ENCODE peak calls at places on chromosome 1, in five cellular contexts. One of them, this sample, is unnamed.

GRCh38 chr1:21563971-21564370 is 54.7 kb downstream of the ALPL start:
- DNase-seq in right cardiac atrium: peak; percentile 30
- DNase-seq in ovary: no peak
- DNase-seq in cardiac muscle cell: no peak
- DNase-seq in A673: no peak
- DNase-seq in this sample: no peak

GRCh38 chr1:41508290-41508689 is 23.8 kb upstream of the EDN2 start:
- DNase-seq in A673: no peak
- DNase-seq in right cardiac atrium: no peak
- DNase-seq in ovary: no peak
- DNase-seq in cardiac muscle cell: no peak
- DNase-seq in this sample: no peak

GRCh38 chr1:11938722-11939526 is 4.4 kb downstream of the PLOD1 start:
- DNase-seq in ovary: no peak
- DNase-seq in cardiac muscle cell: no peak
- DNase-seq in A673: no peak
- DNase-seq in right cardiac atrium: peak; percentile 88
- DNase-seq in this sample: no peak

GRCh38 chr1:89959070-89959654 is 35.7 kb upstream of the ZNF326 start:
- DNase-seq in ovary: no peak
- DNase-seq in cardiac muscle cell: no peak
- DNase-seq in right cardiac atrium: no peak
- DNase-seq in A673: no peak
- DNase-seq in this sample: no peak

GRCh38 chr1:76352741-76353435 is 278.3 kb downstream of the ST6GALNAC3 start:
- DNase-seq in ovary: no peak
- DNase-seq in cardiac muscle cell: no peak
- DNase-seq in right cardiac atrium: no peak
- DNase-seq in A673: no peak
- DNase-seq in this sample: no peak

GRCh38 chr1:23916209-23917131 is 3.3 kb upstream of the CNR2 start:
- DNase-seq in A673: peak; percentile 86
- DNase-seq in right cardiac atrium: peak; percentile 79
- DNase-seq in cardiac muscle cell: peak; percentile 79
- DNase-seq in ovary: peak; percentile 61
- DNase-seq in this sample: peak; percentile 74

GRCh38 chr1:166127003-166127402 is 39.8 kb downstream of the FAM78B start:
- DNase-seq in right cardiac atrium: no peak
- DNase-seq in cardiac muscle cell: no peak
- DNase-seq in A673: no peak
- DNase-seq in ovary: no peak
- DNase-seq in this sample: no peak

GRCh38 chr1:232630047-232630893 is at the start of gene SIPA1L2:
- DNase-seq in A673: peak; percentile 95
- DNase-seq in cardiac muscle cell: peak; percentile 97
- DNase-seq in ovary: peak; percentile 96
- DNase-seq in right cardiac atrium: peak; percentile 98
- DNase-seq in this sample: no peak

GRCh38 chr1:233412812-233413211 is 85.3 kb downstream of the MAP3K21 start:
- DNase-seq in right cardiac atrium: no peak
- DNase-seq in cardiac muscle cell: no peak
- DNase-seq in ovary: no peak
- DNase-seq in A673: no peak
- DNase-seq in this sample: no peak

GRCh38 chr1:61120307-61120840 is 38.0 kb downstream of the NFIA start:
- DNase-seq in A673: no peak
- DNase-seq in right cardiac atrium: no peak
- DNase-seq in ovary: no peak
- DNase-seq in cardiac muscle cell: no peak
- DNase-seq in this sample: no peak

GRCh38 chr1:211382714-211383480 is 56.3 kb downstream of the TRAF5 start:
- DNase-seq in right cardiac atrium: peak; percentile 98
- DNase-seq in A673: peak; percentile 94
- DNase-seq in cardiac muscle cell: peak; percentile 97
- DNase-seq in ovary: peak; percentile 94
- DNase-seq in this sample: peak; percentile 78

GRCh38 chr1:98110674-98111073 is 189.8 kb upstream of the DPYD start:
- DNase-seq in cardiac muscle cell: no peak
- DNase-seq in A673: no peak
- DNase-seq in right cardiac atrium: no peak
- DNase-seq in ovary: no peak
- DNase-seq in this sample: no peak

GRCh38 chr1:18581420-18581880 is 49.2 kb upstream of the PAX7 start:
- DNase-seq in A673: peak; percentile 39
- DNase-seq in cardiac muscle cell: peak; percentile 70
- DNase-seq in ovary: no peak
- DNase-seq in right cardiac atrium: peak; percentile 60
- DNase-seq in this sample: no peak

GRCh38 chr1:2466834-2467554 is 9.1 kb upstream of the PLCH2 start:
- DNase-seq in right cardiac atrium: no peak
- DNase-seq in cardiac muscle cell: no peak
- DNase-seq in A673: no peak
- DNase-seq in ovary: no peak
- DNase-seq in this sample: no peak

GRCh38 chr1:226722240-226722900 is 16.7 kb downstream of the ITPKB start:
- DNase-seq in A673: no peak
- DNase-seq in cardiac muscle cell: no peak
- DNase-seq in ovary: no peak
- DNase-seq in right cardiac atrium: no peak
- DNase-seq in this sample: no peak

GRCh38 chr1:59678809-59679228 is 135.9 kb upstream of the HOOK1 start:
- DNase-seq in ovary: no peak
- DNase-seq in right cardiac atrium: no peak
- DNase-seq in A673: peak; percentile 62
- DNase-seq in cardiac muscle cell: peak; percentile 47
- DNase-seq in this sample: no peak

GRCh38 chr1:51990478-51990965 is at the start of gene RAB3B:
- DNase-seq in A673: peak; percentile 71
- DNase-seq in ovary: peak; percentile 79
- DNase-seq in cardiac muscle cell: peak; percentile 81
- DNase-seq in right cardiac atrium: peak; percentile 78
- DNase-seq in this sample: peak; percentile 83

GRCh38 chr1:151145158-151146071 is 1.0 kb downstream of the SEMA6C start:
- DNase-seq in A673: no peak
- DNase-seq in cardiac muscle cell: peak; percentile 35
- DNase-seq in right cardiac atrium: peak; percentile 73
- DNase-seq in ovary: peak; percentile 55
- DNase-seq in this sample: no peak

GRCh38 chr1:34131396-34132160 is 33.5 kb downstream of the CSMD2 start:
- DNase-seq in ovary: no peak
- DNase-seq in right cardiac atrium: no peak
- DNase-seq in cardiac muscle cell: no peak
- DNase-seq in A673: no peak
- DNase-seq in this sample: no peak

GRCh38 chr1:205072881-205073280 is 11.4 kb downstream of the TMEM81 start:
- DNase-seq in right cardiac atrium: no peak
- DNase-seq in ovary: no peak
- DNase-seq in A673: no peak
- DNase-seq in cardiac muscle cell: no peak
- DNase-seq in this sample: no peak

GRCh38 chr1:210366767-210367166 is 38.1 kb downstream of the HHAT start:
- DNase-seq in right cardiac atrium: no peak
- DNase-seq in cardiac muscle cell: no peak
- DNase-seq in ovary: no peak
- DNase-seq in A673: no peak
- DNase-seq in this sample: no peak

GRCh38 chr1:67835663-67836452 is 2.6 kb upstream of the GNG12 start:
- DNase-seq in ovary: no peak
- DNase-seq in right cardiac atrium: no peak
- DNase-seq in A673: no peak
- DNase-seq in cardiac muscle cell: no peak
- DNase-seq in this sample: no peak

GRCh38 chr1:29050141-29050540 is 73.6 kb downstream of the TMEM200B start:
- DNase-seq in A673: no peak
- DNase-seq in ovary: no peak
- DNase-seq in right cardiac atrium: no peak
- DNase-seq in cardiac muscle cell: no peak
- DNase-seq in this sample: no peak

GRCh38 chr1:3924186-3924815 is 24.2 kb upstream of the C1orf174 start:
- DNase-seq in A673: no peak
- DNase-seq in right cardiac atrium: no peak
- DNase-seq in cardiac muscle cell: no peak
- DNase-seq in ovary: no peak
- DNase-seq in this sample: no peak
- H3K9me3 ChIP-seq in A673: no peaks in the 10 kb centered on the region
- H3K9me3 ChIP-seq in right cardiac atrium: no peaks in the 10 kb centered on the region
- H3K9me3 ChIP-seq in cardiac muscle cell: no peaks in the 10 kb centered on the region
- H3K9me3 ChIP-seq in ovary: no peaks in the 10 kb centered on the region
- H3K9me3 ChIP-seq in this sample: peaks cover 21% of the 10 kb centered on the region

GRCh38 chr1:235860829-235861228 is 5.9 kb downstream of the LYST start:
- DNase-seq in right cardiac atrium: no peak
- DNase-seq in ovary: no peak
- DNase-seq in cardiac muscle cell: no peak
- DNase-seq in A673: no peak
- DNase-seq in this sample: no peak
- H3K9me3 ChIP-seq in right cardiac atrium: no peaks in the 10 kb centered on the region
- H3K9me3 ChIP-seq in ovary: no peaks in the 10 kb centered on the region
- H3K9me3 ChIP-seq in cardiac muscle cell: no peaks in the 10 kb centered on the region
- H3K9me3 ChIP-seq in A673: no peaks in the 10 kb centered on the region
- H3K9me3 ChIP-seq in this sample: no peaks in the 10 kb centered on the region

DNA sequence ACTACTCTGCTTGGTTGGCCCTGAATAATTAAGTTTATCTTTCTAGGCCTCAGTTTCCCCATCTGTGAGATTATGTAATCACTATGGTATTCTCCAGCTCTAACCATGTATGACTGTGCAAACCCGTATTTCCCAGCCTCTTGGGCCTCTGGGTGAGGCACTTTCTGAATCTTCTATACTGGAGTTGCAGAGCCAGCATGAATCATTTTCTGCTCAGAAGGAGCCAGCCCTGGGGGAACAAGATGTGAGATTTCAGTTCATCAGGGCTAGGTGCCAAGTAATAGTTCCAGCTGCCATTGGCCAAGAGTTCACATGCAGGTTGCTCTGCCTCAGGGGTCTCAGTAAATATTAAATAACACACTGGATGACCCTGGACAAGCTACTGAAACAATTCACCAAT is 47.7 kb upstream of the USP24 start:
- DNase-seq in cardiac muscle cell: no peak
- DNase-seq in right cardiac atrium: no peak
- DNase-seq in A673: no peak
- DNase-seq in ovary: no peak
- DNase-seq in this sample: no peak
- H3K9me3 ChIP-seq in cardiac muscle cell: no peaks in the 10 kb centered on the region
- H3K9me3 ChIP-seq in right cardiac atrium: no peaks in the 10 kb centered on the region
- H3K9me3 ChIP-seq in A673: no peaks in the 10 kb centered on the region
- H3K9me3 ChIP-seq in ovary: no peaks in the 10 kb centered on the region
- H3K9me3 ChIP-seq in this sample: no peaks in the 10 kb centered on the region

GRCh38 chr1:4298333-4298732 is 356.1 kb upstream of the AJAP1 start:
- DNase-seq in A673: no peak
- DNase-seq in ovary: no peak
- DNase-seq in right cardiac atrium: no peak
- DNase-seq in cardiac muscle cell: no peak
- DNase-seq in this sample: no peak
- H3K9me3 ChIP-seq in A673: peaks cover 10% of the 10 kb centered on the region
- H3K9me3 ChIP-seq in ovary: no peaks in the 10 kb centered on the region
- H3K9me3 ChIP-seq in right cardiac atrium: no peaks in the 10 kb centered on the region
- H3K9me3 ChIP-seq in cardiac muscle cell: peaks cover 2% of the 10 kb centered on the region
- H3K9me3 ChIP-seq in this sample: peaks cover 33% of the 10 kb centered on the region

GRCh38 chr1:47004004-47004403 is 19.5 kb upstream of the CYP4X1 start:
- DNase-seq in cardiac muscle cell: no peak
- DNase-seq in ovary: no peak
- DNase-seq in right cardiac atrium: no peak
- DNase-seq in A673: no peak
- DNase-seq in this sample: no peak
- H3K9me3 ChIP-seq in cardiac muscle cell: no peaks in the 10 kb centered on the region
- H3K9me3 ChIP-seq in ovary: no peaks in the 10 kb centered on the region
- H3K9me3 ChIP-seq in right cardiac atrium: no peaks in the 10 kb centered on the region
- H3K9me3 ChIP-seq in A673: no peaks in the 10 kb centered on the region
- H3K9me3 ChIP-seq in this sample: no peaks in the 10 kb centered on the region

GRCh38 chr1:248788327-248788726 is 32.8 kb upstream of the LYPD8 start:
- DNase-seq in right cardiac atrium: no peak
- DNase-seq in A673: no peak
- DNase-seq in cardiac muscle cell: no peak
- DNase-seq in ovary: no peak
- DNase-seq in this sample: no peak
- H3K9me3 ChIP-seq in right cardiac atrium: no peaks in the 10 kb centered on the region
- H3K9me3 ChIP-seq in A673: no peaks in the 10 kb centered on the region
- H3K9me3 ChIP-seq in cardiac muscle cell: no peaks in the 10 kb centered on the region
- H3K9me3 ChIP-seq in ovary: no peaks in the 10 kb centered on the region
- H3K9me3 ChIP-seq in this sample: peaks cover 12% of the 10 kb centered on the region

This sample was measured in iPS DF 6.9.